ENCODE peak calls at places on chromosome 22, in five cellular contexts. T is spleen; Q is activated T-helper 1 cell treated with anti-CD3 and anti-CD28 coated beads, Interleukin-12 subunit alpha, Interleukin-12 subunit beta, Interleukin-2, Interleukin-4 antibody, amounts not matched to agents 30 ng/mL and 10 ng/mL and 1 ng/mL, durations not matched to agents 14 hours and 24 hours and 36 hours; D is sigmoid colon; Y is RPMI8226. L is an unnamed sample.

GRCh38 chr22:42939941-42940653 is 74.9 kb downstream of the PACSIN2 start:
- DNase-seq in D (no peak), Q (no peak), Y (no peak), T (no peak), L (peak; percentile 82)

GRCh38 chr22:41478891-41479521 is 10.1 kb downstream of the ACO2 start:
- DNase-seq in Q (no peak), D (peak; percentile 70), Y (no peak), T (no peak), L (no peak)

GRCh38 chr22:48564995-48565394 is 1262.7 kb downstream of the BRD1 start:
- DNase-seq in Y (no peak), Q (no peak), T (no peak), D (no peak), L (no peak)

GRCh38 chr22:24969588-24970301 is 17.2 kb downstream of the KIAA1671 start:
- DNase-seq in Y (no peak), D (no peak), T (no peak), Q (no peak), L (no peak)

GRCh38 chr22:44924098-44924497 is 85.7 kb downstream of the PHF21B start:
- DNase-seq in Q (no peak), D (peak; percentile 26), Y (no peak), T (no peak), L (no peak)

GRCh38 chr22:39179401-39179827 is 26.9 kb upstream of the CBX7 start:
- DNase-seq in Y (no peak), T (peak; percentile 71), D (no peak), Q (no peak), L (no peak)

GRCh38 chr22:39212721-39213376 is 31.9 kb downstream of the PDGFB start:
- DNase-seq in T (peak; percentile 44), Y (no peak), Q (no peak), D (peak; percentile 40), L (peak; percentile 56)

GRCh38 chr22:44957267-44957905 is 52.4 kb downstream of the PHF21B start:
- DNase-seq in T (no peak), Q (no peak), Y (no peak), D (no peak), L (no peak)

GRCh38 chr22:21837184-21837979 is 30.1 kb downstream of the MAPK1 start:
- DNase-seq in D (no peak), T (no peak), Q (no peak), Y (no peak), L (no peak)

GRCh38 chr22:41364233-41364632 is 17.5 kb upstream of the TEF start:
- DNase-seq in Y (no peak), Q (no peak), D (no peak), T (no peak), L (no peak)

GRCh38 chr22:36466258-36466657 is 15.2 kb downstream of the TXN2 start:
- DNase-seq in D (no peak), Y (no peak), Q (no peak), T (no peak), L (no peak)

GRCh38 chr22:20058989-20059770 is 20.9 kb upstream of the DGCR8 start:
- DNase-seq in Q (no peak), Y (no peak), T (no peak), D (no peak), L (no peak)

GRCh38 chr22:32103648-32104326 is 55.3 kb downstream of the C22orf42 start:
- DNase-seq in D (no peak), Q (no peak), T (no peak), Y (no peak), L (no peak)

GRCh38 chr22:45946805-45947600 is 30.0 kb downstream of the WNT7B start:
- DNase-seq in T (no peak), Q (no peak), Y (peak; percentile 86), D (no peak), L (no peak)

GRCh38 chr22:17903564-17904295 is 120.6 kb downstream of the MICAL3 start:
- DNase-seq in D (no peak), Y (no peak), Q (no peak), T (no peak), L (no peak)

GRCh38 chr22:39013923-39014722 is at the start of gene APOBEC3C:
- DNase-seq in D (peak; percentile 94), T (peak; percentile 91), Y (peak; percentile 88), Q (peak; percentile 80), L (peak; percentile 76)

GRCh38 chr22:40212126-40212525 is 34.4 kb downstream of the TNRC6B start:
- DNase-seq in Q (no peak), T (no peak), Y (no peak), D (no peak), L (no peak)

GRCh38 chr22:31278643-31279326 is 13.5 kb downstream of the PIK3IP1 start:
- DNase-seq in Y (no peak), D (peak; percentile 58), Q (peak; percentile 29), T (no peak), L (no peak)

GRCh38 chr22:35894937-35895708 is 133.5 kb downstream of the RBFOX2 start:
- DNase-seq in Y (no peak), Q (no peak), D (peak; percentile 85), T (no peak), L (no peak)

GRCh38 chr22:36759481-36760159 is 16.3 kb downstream of the IFT27 start:
- DNase-seq in T (peak; percentile 62), D (peak; percentile 48), Y (no peak), Q (no peak), L (no peak)

GRCh38 chr22:22616636-22617035 is 27.8 kb upstream of the GGTLC2 start:
- DNase-seq in Y (peak; percentile 24), T (no peak), D (no peak), Q (peak; percentile 18), L (peak; percentile 29)

GRCh38 chr22:46074771-46075551 is 75.4 kb upstream of the PPARA start:
- DNase-seq in Q (no peak), Y (no peak), D (peak; percentile 68), T (peak; percentile 71), L (peak; percentile 30)

GRCh38 chr22:23904855-23905254 is 10.7 kb downstream of the MIF start:
- DNase-seq in Y (no peak), D (no peak), T (no peak), Q (no peak), L (no peak)

GRCh38 chr22:43287441-43287840 is 55.7 kb downstream of the SCUBE1 start:
- DNase-seq in D (no peak), Y (no peak), T (no peak), Q (no peak), L (no peak)

GRCh38 chr22:35418088-35418487 is 18.1 kb downstream of the MCM5 start:
- DNase-seq in D (no peak), Y (no peak), Q (no peak), T (no peak), L (no peak)

GRCh38 chr22:37340331-37341262 is 58.3 kb downstream of the CYTH4 start:
- DNase-seq in Y (no peak), Q (no peak), T (no peak), D (no peak), L (no peak)

GRCh38 chr22:23410411-23410810 is 169.7 kb downstream of the IGLL1 start:
- DNase-seq in Y (no peak), D (no peak), T (no peak), Q (no peak), L (no peak)

GRCh38 chr22:39439170-39439569 is 17.6 kb upstream of the MGAT3 start:
- DNase-seq in Y (no peak), Q (no peak), T (no peak), D (no peak), L (no peak)

GRCh38 chr22:44797181-44797720 is 44.9 kb downstream of the ARHGAP8 start:
- DNase-seq in Y (no peak), Q (no peak), D (no peak), T (no peak), L (no peak)

GRCh38 chr22:49413551-49413950 is 414.1 kb downstream of the BRD1 start:
- DNase-seq in D (peak; percentile 11), Y (no peak), Q (no peak), T (no peak), L (no peak)

GRCh38 chr22:22520020-22520656 is at the start of gene ZNF280A:
- DNase-seq in D (no peak), Y (no peak), Q (no peak), T (no peak), L (no peak)

GRCh38 chr22:39290724-39291161 is 28.7 kb downstream of the RPL3 start:
- DNase-seq in Q (no peak), T (no peak), Y (peak; percentile 74), D (peak; percentile 84), L (peak; percentile 88)

GRCh38 chr22:41222846-41223507 is 17.8 kb downstream of the CHADL start:
- DNase-seq in Q (no peak), Y (no peak), T (no peak), D (no peak), L (no peak)

L was measured in Calu3.